ENCODE peak calls at places on chromosomes 3 and 15, in eight cellular contexts. P is heart right ventricle; K is stimulated activated memory B cell treated with anti-CD40 and anti-IgM and Interleukin-4, amounts not matched to agents 10 μg/mL and 1 μg/mL and 100 μg/mL, for 72 hours; H is lower lobe of right lung; V is activated CD8-positive, alpha-beta T cell treated with anti-CD3 and anti-CD28 coated beads, Interleukin-2, amount 10 ng/mL, durations not matched to agents 7 days and 5 days; C is activated naive CD8-positive, alpha-beta T cell treated with anti-CD3 and anti-CD28 coated beads, Interleukin-2, amount 10 ng/mL, durations not matched to agents 7 days and 5 days; I is T-cell; T is GM23338. N is an unnamed sample.

GRCh38 chr3:69385033-69385722 is 710 bp downstream of the FRMD4B start:
- ATAC-seq in P (no peak), T (peak; percentile 14), I (no peak), C (no peak), V (no peak), K (no peak), H (peak; percentile 2), N (no peak)

GRCh38 chr3:197224034-197224444 is 74.4 kb downstream of the DLG1 start:
- ATAC-seq in I (no peak), P (no peak), T (peak; percentile 78), V (no peak), C (no peak), H (peak; percentile 49), K (no peak), N (no peak)

GRCh38 chr3:159045279-159045678 is 243.4 kb downstream of the MFSD1 start:
- ATAC-seq in I (no peak), K (no peak), H (no peak), T (no peak), V (no peak), P (no peak), C (no peak), N (no peak)

GRCh38 chr15:48897144-48897814 is 19.3 kb downstream of the EID1 start:
- ATAC-seq in K (no peak), H (no peak), P (peak; percentile 61), V (no peak), I (no peak), T (peak; percentile 78), C (no peak), N (peak; percentile 74)

GRCh38 chr3:13584427-13584891 is 35.5 kb downstream of the FBLN2 start:
- ATAC-seq in I (no peak), C (no peak), K (peak; percentile 28), T (no peak), V (no peak), H (no peak), P (peak; percentile 35), N (no peak)

GRCh38 chr3:78204977-78205376 is 1165.1 kb downstream of the ROBO2 start:
- ATAC-seq in I (no peak), P (no peak), V (no peak), H (no peak), T (peak; percentile 55), K (no peak), C (no peak), N (no peak)

GRCh38 chr3:156547637-156548036 is 7.3 kb downstream of the SSR3 start:
- ATAC-seq in V (no peak), T (no peak), K (no peak), H (no peak), P (peak; percentile 60), I (no peak), C (no peak), N (peak; percentile 16)

GRCh38 chr3:69499899-69500316 is 114.0 kb upstream of the FRMD4B start:
- ATAC-seq in H (peak; percentile 95), K (no peak), C (no peak), P (peak; percentile 90), I (no peak), V (no peak), T (no peak), N (peak; percentile 63)

GRCh38 chr3:8621872-8622271 is 22.7 kb downstream of the SSUH2 start:
- ATAC-seq in I (no peak), C (no peak), P (no peak), V (no peak), K (no peak), T (no peak), H (no peak), N (no peak)

GRCh38 chr15:87213646-87214045 is 1042.9 kb downstream of the NTRK3 start:
- ATAC-seq in C (no peak), V (no peak), P (no peak), K (no peak), I (no peak), T (no peak), H (no peak), N (no peak)

GRCh38 chr3:28521663-28522062 is 173.0 kb upstream of the AZI2 start:
- ATAC-seq in K (no peak), I (no peak), H (no peak), P (no peak), V (no peak), T (no peak), C (no peak), N (no peak)

N was measured in gastroesophageal sphincter.